ENCODE peak calls at places on chromosomes 1 and 21, in six cellular contexts. One of them, this sample, is unnamed.

GRCh38 chr1:156599811-156600210 is 1.5 kb downstream of the GPATCH4 start:
- DNase-seq in tibial nerve: no peak
- DNase-seq in heart left ventricle: no peak
- DNase-seq in prostate gland: no peak
- DNase-seq in transverse colon: no peak
- DNase-seq in esophagus squamous epithelium: no peak
- DNase-seq in this sample: peak

GRCh38 chr1:6490181-6491075 is 1.0 kb downstream of the PLEKHG5 start:
- DNase-seq in esophagus squamous epithelium: no peak
- DNase-seq in transverse colon: peak
- DNase-seq in tibial nerve: no peak
- DNase-seq in prostate gland: peak
- DNase-seq in heart left ventricle: peak
- DNase-seq in this sample: peak

GRCh38 chr1:169109561-169110134 is 3.2 kb downstream of the ATP1B1 start:
- DNase-seq in heart left ventricle: peak
- DNase-seq in esophagus squamous epithelium: no peak
- DNase-seq in tibial nerve: no peak
- DNase-seq in prostate gland: peak
- DNase-seq in transverse colon: peak
- DNase-seq in this sample: no peak

GRCh38 chr1:186152227-186152944 is 222.7 kb downstream of the TPR start:
- DNase-seq in tibial nerve: no peak
- DNase-seq in transverse colon: no peak
- DNase-seq in esophagus squamous epithelium: no peak
- DNase-seq in prostate gland: peak
- DNase-seq in heart left ventricle: no peak
- DNase-seq in this sample: no peak

GRCh38 chr1:110581637-110582036 is 24.5 kb downstream of the KCNA2 start:
- DNase-seq in prostate gland: no peak
- DNase-seq in transverse colon: no peak
- DNase-seq in heart left ventricle: no peak
- DNase-seq in tibial nerve: no peak
- DNase-seq in esophagus squamous epithelium: no peak
- DNase-seq in this sample: no peak

GRCh38 chr1:182599339-182599738 is 4.8 kb downstream of the RGS16 start:
- DNase-seq in prostate gland: no peak
- DNase-seq in tibial nerve: no peak
- DNase-seq in esophagus squamous epithelium: no peak
- DNase-seq in transverse colon: no peak
- DNase-seq in heart left ventricle: no peak
- DNase-seq in this sample: peak

GRCh38 chr21:17427157-17427556 is 85.7 kb upstream of the CXADR start:
- DNase-seq in esophagus squamous epithelium: no peak
- DNase-seq in prostate gland: no peak
- DNase-seq in transverse colon: no peak
- DNase-seq in tibial nerve: no peak
- DNase-seq in heart left ventricle: no peak
- DNase-seq in this sample: no peak

GRCh38 chr21:35350965-35351364 is 301.9 kb upstream of the RUNX1 start:
- DNase-seq in esophagus squamous epithelium: no peak
- DNase-seq in prostate gland: no peak
- DNase-seq in tibial nerve: no peak
- DNase-seq in heart left ventricle: no peak
- DNase-seq in transverse colon: no peak
- DNase-seq in this sample: no peak

GRCh38 chr1:201468844-201469644 is at the start of gene PHLDA3:
- DNase-seq in transverse colon: peak
- DNase-seq in prostate gland: peak
- DNase-seq in tibial nerve: peak
- DNase-seq in esophagus squamous epithelium: no peak
- DNase-seq in heart left ventricle: peak
- DNase-seq in this sample: peak

GRCh38 chr1:222784371-222784770 is 30.5 kb upstream of the DISP1 start:
- DNase-seq in esophagus squamous epithelium: no peak
- DNase-seq in tibial nerve: no peak
- DNase-seq in transverse colon: no peak
- DNase-seq in heart left ventricle: no peak
- DNase-seq in prostate gland: no peak
- DNase-seq in this sample: no peak

GRCh38 chr1:201774224-201774982 is 54.6 kb upstream of the IPO9 start:
- DNase-seq in transverse colon: no peak
- DNase-seq in tibial nerve: no peak
- DNase-seq in heart left ventricle: no peak
- DNase-seq in esophagus squamous epithelium: no peak
- DNase-seq in prostate gland: no peak
- DNase-seq in this sample: no peak

GRCh38 chr1:112507896-112508241 is 896 bp upstream of the WNT2B start:
- DNase-seq in prostate gland: no peak
- DNase-seq in tibial nerve: no peak
- DNase-seq in heart left ventricle: no peak
- DNase-seq in transverse colon: peak
- DNase-seq in esophagus squamous epithelium: no peak
- DNase-seq in this sample: no peak

GRCh38 chr1:11281518-11282331 is 8.7 kb downstream of the UBIAD1 start:
- DNase-seq in transverse colon: no peak
- DNase-seq in esophagus squamous epithelium: no peak
- DNase-seq in tibial nerve: peak
- DNase-seq in prostate gland: no peak
- DNase-seq in heart left ventricle: no peak
- DNase-seq in this sample: no peak

GRCh38 chr1:38153426-38154088 is 107.0 kb upstream of the POU3F1 start:
- DNase-seq in esophagus squamous epithelium: no peak
- DNase-seq in transverse colon: no peak
- DNase-seq in heart left ventricle: no peak
- DNase-seq in prostate gland: no peak
- DNase-seq in tibial nerve: no peak
- DNase-seq in this sample: no peak

GRCh38 chr1:220696863-220697231 is 6.7 kb downstream of the C1orf115 start:
- DNase-seq in transverse colon: no peak
- DNase-seq in tibial nerve: no peak
- DNase-seq in esophagus squamous epithelium: no peak
- DNase-seq in prostate gland: no peak
- DNase-seq in heart left ventricle: no peak
- DNase-seq in this sample: no peak

GRCh38 chr1:167121375-167122120 is 27.7 kb downstream of the STYXL2 start:
- DNase-seq in heart left ventricle: peak
- DNase-seq in transverse colon: peak
- DNase-seq in esophagus squamous epithelium: no peak
- DNase-seq in tibial nerve: no peak
- DNase-seq in prostate gland: no peak
- DNase-seq in this sample: no peak

GRCh38 chr1:54980046-54980527 is 341 bp upstream of the TMEM61 start:
- DNase-seq in heart left ventricle: no peak
- DNase-seq in transverse colon: no peak
- DNase-seq in prostate gland: no peak
- DNase-seq in tibial nerve: no peak
- DNase-seq in esophagus squamous epithelium: no peak
- DNase-seq in this sample: no peak

GRCh38 chr1:65538013-65538578 is 117.6 kb downstream of the LEPR start:
- DNase-seq in prostate gland: no peak
- DNase-seq in esophagus squamous epithelium: no peak
- DNase-seq in heart left ventricle: no peak
- DNase-seq in tibial nerve: no peak
- DNase-seq in transverse colon: no peak
- DNase-seq in this sample: peak

GRCh38 chr1:20200966-20201365 is 14.6 kb upstream of the PLA2G2C start:
- DNase-seq in heart left ventricle: no peak
- DNase-seq in prostate gland: no peak
- DNase-seq in transverse colon: no peak
- DNase-seq in tibial nerve: no peak
- DNase-seq in esophagus squamous epithelium: no peak
- DNase-seq in this sample: no peak

GRCh38 chr1:243482237-243483022 is 226.6 kb downstream of the SDCCAG8 start:
- DNase-seq in prostate gland: no peak
- DNase-seq in esophagus squamous epithelium: no peak
- DNase-seq in tibial nerve: no peak
- DNase-seq in heart left ventricle: no peak
- DNase-seq in transverse colon: no peak
- DNase-seq in this sample: no peak

GRCh38 chr1:57963545-57963944 is 539.7 kb upstream of the DAB1 start:
- DNase-seq in transverse colon: no peak
- DNase-seq in prostate gland: no peak
- DNase-seq in esophagus squamous epithelium: no peak
- DNase-seq in tibial nerve: no peak
- DNase-seq in heart left ventricle: no peak
- DNase-seq in this sample: no peak

GRCh38 chr1:33763406-33763805 is 100.5 kb upstream of the HMGB4 start:
- DNase-seq in transverse colon: no peak
- DNase-seq in esophagus squamous epithelium: no peak
- DNase-seq in tibial nerve: no peak
- DNase-seq in heart left ventricle: no peak
- DNase-seq in prostate gland: no peak
- DNase-seq in this sample: no peak

GRCh38 chr1:211621471-211622198 is 42.7 kb upstream of the SLC30A1 start:
- DNase-seq in esophagus squamous epithelium: no peak
- DNase-seq in heart left ventricle: peak
- DNase-seq in prostate gland: no peak
- DNase-seq in transverse colon: no peak
- DNase-seq in tibial nerve: no peak
- DNase-seq in this sample: no peak

GRCh38 chr1:202888204-202888506 is 794 bp downstream of the RABIF start:
- DNase-seq in heart left ventricle: no peak
- DNase-seq in esophagus squamous epithelium: no peak
- DNase-seq in prostate gland: no peak
- DNase-seq in transverse colon: no peak
- DNase-seq in tibial nerve: peak
- DNase-seq in this sample: no peak

GRCh38 chr1:181789395-181789794 is 272.1 kb downstream of the ZNF648 start:
- DNase-seq in heart left ventricle: no peak
- DNase-seq in tibial nerve: peak
- DNase-seq in prostate gland: no peak
- DNase-seq in transverse colon: no peak
- DNase-seq in esophagus squamous epithelium: no peak
- DNase-seq in this sample: no peak

GRCh38 chr1:210239295-210240155 is 6.9 kb downstream of the SERTAD4 start:
- DNase-seq in esophagus squamous epithelium: no peak
- DNase-seq in tibial nerve: no peak
- DNase-seq in transverse colon: no peak
- DNase-seq in prostate gland: no peak
- DNase-seq in heart left ventricle: no peak
- DNase-seq in this sample: no peak

GRCh38 chr1:78275906-78276690 is 214.7 kb upstream of the PTGFR start:
- DNase-seq in esophagus squamous epithelium: no peak
- DNase-seq in prostate gland: no peak
- DNase-seq in transverse colon: no peak
- DNase-seq in tibial nerve: no peak
- DNase-seq in heart left ventricle: no peak
- DNase-seq in this sample: no peak

GRCh38 chr21:32257952-32258785 is 20.7 kb downstream of the MIS18A start:
- DNase-seq in tibial nerve: peak
- DNase-seq in prostate gland: peak
- DNase-seq in esophagus squamous epithelium: no peak
- DNase-seq in heart left ventricle: peak
- DNase-seq in transverse colon: peak
- DNase-seq in this sample: peak

GRCh38 chr1:20483833-20484525 is 2.0 kb downstream of the CAMK2N1 start:
- DNase-seq in transverse colon: peak
- DNase-seq in prostate gland: no peak
- DNase-seq in heart left ventricle: no peak
- DNase-seq in tibial nerve: no peak
- DNase-seq in esophagus squamous epithelium: no peak
- DNase-seq in this sample: no peak

GRCh38 chr1:226656201-226656600 is 82.9 kb downstream of the ITPKB start:
- DNase-seq in heart left ventricle: no peak
- DNase-seq in tibial nerve: no peak
- DNase-seq in transverse colon: no peak
- DNase-seq in prostate gland: no peak
- DNase-seq in esophagus squamous epithelium: no peak
- DNase-seq in this sample: no peak

GRCh38 chr1:84689514-84690396 is 506 bp downstream of the SSX2IP start:
- DNase-seq in esophagus squamous epithelium: no peak
- DNase-seq in heart left ventricle: peak
- DNase-seq in transverse colon: peak
- DNase-seq in prostate gland: peak
- DNase-seq in tibial nerve: peak
- DNase-seq in this sample: peak

GRCh38 chr1:59693431-59693830 is 121.3 kb upstream of the HOOK1 start:
- DNase-seq in prostate gland: no peak
- DNase-seq in tibial nerve: no peak
- DNase-seq in heart left ventricle: no peak
- DNase-seq in esophagus squamous epithelium: no peak
- DNase-seq in transverse colon: no peak
- DNase-seq in this sample: no peak
- TF ChIP-seq POLR2A in prostate gland: no peak
- TF ChIP-seq POLR2A in tibial nerve: no peak
- TF ChIP-seq POLR2A in heart left ventricle: no peak
- TF ChIP-seq POLR2A in esophagus squamous epithelium: no peak
- TF ChIP-seq POLR2A in transverse colon: no peak
- TF ChIP-seq POLR2A in this sample: no peak

GRCh38 chr1:1024421-1025415 is 4.8 kb downstream of the AGRN start:
- DNase-seq in tibial nerve: no peak
- DNase-seq in esophagus squamous epithelium: no peak
- DNase-seq in transverse colon: no peak
- DNase-seq in heart left ventricle: no peak
- DNase-seq in prostate gland: peak
- DNase-seq in this sample: no peak
- TF ChIP-seq POLR2A in tibial nerve: no peak
- TF ChIP-seq POLR2A in esophagus squamous epithelium: no peak
- TF ChIP-seq POLR2A in transverse colon: no peak
- TF ChIP-seq POLR2A in heart left ventricle: no peak
- TF ChIP-seq POLR2A in prostate gland: peak
- TF ChIP-seq POLR2A in this sample: no peak

DNA sequence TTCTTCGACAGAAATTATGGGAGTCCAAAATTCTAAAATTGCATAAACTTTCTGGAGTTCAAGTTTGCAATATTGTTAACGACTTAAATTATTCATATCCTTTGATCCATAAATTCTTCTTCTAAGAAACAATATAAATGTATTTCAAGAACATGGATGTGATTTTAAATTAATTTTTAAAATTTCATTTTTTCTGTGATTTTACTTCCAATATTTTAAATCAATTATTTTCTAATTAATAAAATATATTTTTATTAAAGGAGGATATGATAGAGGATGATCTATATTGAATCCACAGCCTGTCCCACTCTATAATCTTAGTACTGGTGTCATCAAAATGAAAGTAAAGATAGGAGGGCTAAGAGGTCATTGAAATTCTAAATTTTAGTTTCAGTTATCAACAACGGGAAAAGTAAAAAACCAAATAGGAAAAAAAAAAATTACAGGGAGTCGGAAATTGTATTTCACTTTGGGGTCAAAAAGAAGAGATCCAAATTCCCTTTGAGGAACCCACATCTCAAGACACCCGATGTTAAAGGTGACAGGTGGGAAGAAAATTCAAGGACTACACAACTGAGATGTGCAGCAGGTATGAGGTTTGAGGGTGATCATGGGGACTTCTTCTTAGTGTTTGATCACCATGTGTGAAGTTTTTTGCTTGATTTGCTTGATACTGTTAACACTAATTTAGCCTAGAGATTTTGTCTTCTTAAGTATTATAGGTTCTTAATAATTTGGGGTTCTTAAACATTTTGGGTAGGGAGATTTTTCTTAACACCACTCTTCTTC is 154.8 kb upstream of the RGS18 start:
- DNase-seq in tibial nerve: no peak
- DNase-seq in transverse colon: no peak
- DNase-seq in prostate gland: no peak
- DNase-seq in heart left ventricle: no peak
- DNase-seq in esophagus squamous epithelium: no peak
- DNase-seq in this sample: no peak
- TF ChIP-seq POLR2A in tibial nerve: no peak
- TF ChIP-seq POLR2A in transverse colon: no peak
- TF ChIP-seq POLR2A in prostate gland: no peak
- TF ChIP-seq POLR2A in heart left ventricle: no peak
- TF ChIP-seq POLR2A in esophagus squamous epithelium: no peak
- TF ChIP-seq POLR2A in this sample: no peak

GRCh38 chr1:10210841-10211804 is 753 bp downstream of the KIF1B start:
- DNase-seq in tibial nerve: peak
- DNase-seq in transverse colon: peak
- DNase-seq in heart left ventricle: peak
- DNase-seq in prostate gland: peak
- DNase-seq in esophagus squamous epithelium: peak
- DNase-seq in this sample: peak
- TF ChIP-seq POLR2A in tibial nerve: peak
- TF ChIP-seq POLR2A in transverse colon: peak
- TF ChIP-seq POLR2A in heart left ventricle: no peak
- TF ChIP-seq POLR2A in prostate gland: peak
- TF ChIP-seq POLR2A in esophagus squamous epithelium: peak
- TF ChIP-seq POLR2A in this sample: no peak

This sample was measured in erythroblast.